ENCODE peak calls at places on chromosomes 12 and 14, in six cellular contexts. One of them, this sample, is unnamed.

GRCh38 chr12:100166232-100166631 is 23.6 kb upstream of the BLTP3B start:
- DNase-seq in left lung: no peak
- DNase-seq in stimulated activated naive CD4-positive, alpha-beta T cell: no peak
- DNase-seq in T-helper 9 cell: no peak
- DNase-seq in naive thymus-derived CD4-positive, alpha-beta T cell: no peak
- DNase-seq in heart left ventricle: no peak
- DNase-seq in this sample: no peak

GRCh38 chr14:21486640-21487087 is 9.7 kb downstream of the TOX4 start:
- DNase-seq in left lung: no peak
- DNase-seq in stimulated activated naive CD4-positive, alpha-beta T cell: no peak
- DNase-seq in T-helper 9 cell: no peak
- DNase-seq in naive thymus-derived CD4-positive, alpha-beta T cell: no peak
- DNase-seq in heart left ventricle: no peak
- DNase-seq in this sample: no peak

GRCh38 chr12:89059721-89060120 is 292.6 kb downstream of the DUSP6 start:
- DNase-seq in left lung: no peak
- DNase-seq in stimulated activated naive CD4-positive, alpha-beta T cell: no peak
- DNase-seq in T-helper 9 cell: no peak
- DNase-seq in naive thymus-derived CD4-positive, alpha-beta T cell: no peak
- DNase-seq in heart left ventricle: no peak
- DNase-seq in this sample: no peak

GRCh38 chr14:88477513-88478250 is 77.1 kb downstream of the PTPN21 start:
- DNase-seq in left lung: no peak
- DNase-seq in stimulated activated naive CD4-positive, alpha-beta T cell: no peak
- DNase-seq in T-helper 9 cell: no peak
- DNase-seq in naive thymus-derived CD4-positive, alpha-beta T cell: no peak
- DNase-seq in heart left ventricle: peak; percentile 36
- DNase-seq in this sample: no peak

GRCh38 chr14:28121512-28122297 is 644.9 kb upstream of the FOXG1 start:
- DNase-seq in left lung: no peak
- DNase-seq in stimulated activated naive CD4-positive, alpha-beta T cell: no peak
- DNase-seq in T-helper 9 cell: no peak
- DNase-seq in naive thymus-derived CD4-positive, alpha-beta T cell: no peak
- DNase-seq in heart left ventricle: no peak
- DNase-seq in this sample: no peak

GRCh38 chr12:51238037-51238509 is 553 bp upstream of the DAZAP2 start:
- DNase-seq in left lung: no peak
- DNase-seq in stimulated activated naive CD4-positive, alpha-beta T cell: no peak
- DNase-seq in T-helper 9 cell: peak; percentile 4
- DNase-seq in naive thymus-derived CD4-positive, alpha-beta T cell: no peak
- DNase-seq in heart left ventricle: no peak
- DNase-seq in this sample: peak; percentile 31

GRCh38 chr12:128449146-128449894 is 182.3 kb downstream of the TMEM132C start:
- DNase-seq in left lung: no peak
- DNase-seq in stimulated activated naive CD4-positive, alpha-beta T cell: no peak
- DNase-seq in T-helper 9 cell: no peak
- DNase-seq in naive thymus-derived CD4-positive, alpha-beta T cell: no peak
- DNase-seq in heart left ventricle: no peak
- DNase-seq in this sample: no peak

GRCh38 chr12:131120831-131121271 is 167.1 kb downstream of the ADGRD1 start:
- DNase-seq in left lung: no peak
- DNase-seq in stimulated activated naive CD4-positive, alpha-beta T cell: no peak
- DNase-seq in T-helper 9 cell: no peak
- DNase-seq in naive thymus-derived CD4-positive, alpha-beta T cell: no peak
- DNase-seq in heart left ventricle: no peak
- DNase-seq in this sample: no peak

GRCh38 chr12:49110191-49111155 is at the start of gene LMBR1L:
- DNase-seq in left lung: peak; percentile 95
- DNase-seq in stimulated activated naive CD4-positive, alpha-beta T cell: peak; percentile 96
- DNase-seq in T-helper 9 cell: peak; percentile 93
- DNase-seq in naive thymus-derived CD4-positive, alpha-beta T cell: peak; percentile 76
- DNase-seq in heart left ventricle: peak; percentile 96
- DNase-seq in this sample: peak; percentile 96

GRCh38 chr14:52244328-52244727 is 23.2 kb upstream of the PTGDR start:
- DNase-seq in left lung: no peak
- DNase-seq in stimulated activated naive CD4-positive, alpha-beta T cell: no peak
- DNase-seq in T-helper 9 cell: no peak
- DNase-seq in naive thymus-derived CD4-positive, alpha-beta T cell: no peak
- DNase-seq in heart left ventricle: no peak
- DNase-seq in this sample: no peak

GRCh38 chr14:97544581-97544980 is 747.4 kb downstream of the VRK1 start:
- DNase-seq in left lung: no peak
- DNase-seq in stimulated activated naive CD4-positive, alpha-beta T cell: no peak
- DNase-seq in T-helper 9 cell: no peak
- DNase-seq in naive thymus-derived CD4-positive, alpha-beta T cell: no peak
- DNase-seq in heart left ventricle: no peak
- DNase-seq in this sample: no peak

GRCh38 chr14:22883191-22883976 is at the start of gene REM2:
- DNase-seq in left lung: no peak
- DNase-seq in stimulated activated naive CD4-positive, alpha-beta T cell: no peak
- DNase-seq in T-helper 9 cell: no peak
- DNase-seq in naive thymus-derived CD4-positive, alpha-beta T cell: no peak
- DNase-seq in heart left ventricle: no peak
- DNase-seq in this sample: no peak

GRCh38 chr14:105143451-105144230 is 24.9 kb downstream of the JAG2 start:
- DNase-seq in left lung: peak; percentile 74
- DNase-seq in stimulated activated naive CD4-positive, alpha-beta T cell: no peak
- DNase-seq in T-helper 9 cell: no peak
- DNase-seq in naive thymus-derived CD4-positive, alpha-beta T cell: no peak
- DNase-seq in heart left ventricle: no peak
- DNase-seq in this sample: no peak

GRCh38 chr14:68293404-68293803 is 473.8 kb downstream of the RAD51B start:
- DNase-seq in left lung: no peak
- DNase-seq in stimulated activated naive CD4-positive, alpha-beta T cell: peak; percentile 15
- DNase-seq in T-helper 9 cell: no peak
- DNase-seq in naive thymus-derived CD4-positive, alpha-beta T cell: no peak
- DNase-seq in heart left ventricle: no peak
- DNase-seq in this sample: no peak

GRCh38 chr12:94941440-94941862 is 62.0 kb downstream of the NDUFA12 start:
- DNase-seq in left lung: no peak
- DNase-seq in stimulated activated naive CD4-positive, alpha-beta T cell: no peak
- DNase-seq in T-helper 9 cell: peak; percentile 3
- DNase-seq in naive thymus-derived CD4-positive, alpha-beta T cell: peak; percentile 9
- DNase-seq in heart left ventricle: peak; percentile 57
- DNase-seq in this sample: no peak

GRCh38 chr12:9751204-9752144 is 9.2 kb downstream of the CD69 start:
- DNase-seq in left lung: no peak
- DNase-seq in stimulated activated naive CD4-positive, alpha-beta T cell: peak; percentile 40
- DNase-seq in T-helper 9 cell: peak; percentile 33
- DNase-seq in naive thymus-derived CD4-positive, alpha-beta T cell: no peak
- DNase-seq in heart left ventricle: no peak
- DNase-seq in this sample: peak; percentile 32

GRCh38 chr12:12616512-12617275 is 5.0 kb downstream of the CREBL2 start:
- DNase-seq in left lung: no peak
- DNase-seq in stimulated activated naive CD4-positive, alpha-beta T cell: peak; percentile 14
- DNase-seq in T-helper 9 cell: no peak
- DNase-seq in naive thymus-derived CD4-positive, alpha-beta T cell: no peak
- DNase-seq in heart left ventricle: no peak
- DNase-seq in this sample: no peak

GRCh38 chr14:47833006-47833405 is 157.6 kb upstream of the MDGA2 start:
- DNase-seq in left lung: no peak
- DNase-seq in stimulated activated naive CD4-positive, alpha-beta T cell: no peak
- DNase-seq in T-helper 9 cell: no peak
- DNase-seq in naive thymus-derived CD4-positive, alpha-beta T cell: no peak
- DNase-seq in heart left ventricle: no peak
- DNase-seq in this sample: no peak

GRCh38 chr14:59038746-59039145 is 149.7 kb upstream of the DAAM1 start:
- DNase-seq in left lung: no peak
- DNase-seq in stimulated activated naive CD4-positive, alpha-beta T cell: no peak
- DNase-seq in T-helper 9 cell: no peak
- DNase-seq in naive thymus-derived CD4-positive, alpha-beta T cell: no peak
- DNase-seq in heart left ventricle: no peak
- DNase-seq in this sample: no peak

GRCh38 chr14:67815573-67816235 is 686 bp downstream of the ZFYVE26 start:
- DNase-seq in left lung: no peak
- DNase-seq in stimulated activated naive CD4-positive, alpha-beta T cell: no peak
- DNase-seq in T-helper 9 cell: no peak
- DNase-seq in naive thymus-derived CD4-positive, alpha-beta T cell: no peak
- DNase-seq in heart left ventricle: no peak
- DNase-seq in this sample: no peak

GRCh38 chr12:692274-692673 is 29.0 kb upstream of the NINJ2 start:
- DNase-seq in left lung: no peak
- DNase-seq in stimulated activated naive CD4-positive, alpha-beta T cell: no peak
- DNase-seq in T-helper 9 cell: no peak
- DNase-seq in naive thymus-derived CD4-positive, alpha-beta T cell: no peak
- DNase-seq in heart left ventricle: no peak
- DNase-seq in this sample: no peak

GRCh38 chr14:51535443-51536044 is 116.2 kb upstream of the FRMD6 start:
- DNase-seq in left lung: no peak
- DNase-seq in stimulated activated naive CD4-positive, alpha-beta T cell: no peak
- DNase-seq in T-helper 9 cell: no peak
- DNase-seq in naive thymus-derived CD4-positive, alpha-beta T cell: no peak
- DNase-seq in heart left ventricle: no peak
- DNase-seq in this sample: no peak

GRCh38 chr12:40745386-40745785 is 53.1 kb downstream of the CNTN1 start:
- DNase-seq in left lung: no peak
- DNase-seq in stimulated activated naive CD4-positive, alpha-beta T cell: no peak
- DNase-seq in T-helper 9 cell: no peak
- DNase-seq in naive thymus-derived CD4-positive, alpha-beta T cell: no peak
- DNase-seq in heart left ventricle: no peak
- DNase-seq in this sample: no peak

GRCh38 chr14:50335389-50335788 is 23.3 kb downstream of the DMAC2L start:
- DNase-seq in left lung: no peak
- DNase-seq in stimulated activated naive CD4-positive, alpha-beta T cell: no peak
- DNase-seq in T-helper 9 cell: no peak
- DNase-seq in naive thymus-derived CD4-positive, alpha-beta T cell: no peak
- DNase-seq in heart left ventricle: peak; percentile 55
- DNase-seq in this sample: no peak

GRCh38 chr12:27966870-27967269 is 5.7 kb downstream of the PTHLH start:
- DNase-seq in left lung: no peak
- DNase-seq in stimulated activated naive CD4-positive, alpha-beta T cell: no peak
- DNase-seq in T-helper 9 cell: no peak
- DNase-seq in naive thymus-derived CD4-positive, alpha-beta T cell: no peak
- DNase-seq in heart left ventricle: no peak
- DNase-seq in this sample: no peak

GRCh38 chr12:120235369-120236123 is 30.0 kb downstream of the PXN start:
- DNase-seq in left lung: peak; percentile 55
- DNase-seq in stimulated activated naive CD4-positive, alpha-beta T cell: no peak
- DNase-seq in T-helper 9 cell: no peak
- DNase-seq in naive thymus-derived CD4-positive, alpha-beta T cell: no peak
- DNase-seq in heart left ventricle: no peak
- DNase-seq in this sample: no peak

GRCh38 chr14:68043752-68044151 is 224.2 kb downstream of the RAD51B start:
- DNase-seq in left lung: no peak
- DNase-seq in stimulated activated naive CD4-positive, alpha-beta T cell: no peak
- DNase-seq in T-helper 9 cell: no peak
- DNase-seq in naive thymus-derived CD4-positive, alpha-beta T cell: no peak
- DNase-seq in heart left ventricle: no peak
- DNase-seq in this sample: no peak

GRCh38 chr14:68638056-68638816 is 154.6 kb downstream of the ZFP36L1 start:
- DNase-seq in left lung: no peak
- DNase-seq in stimulated activated naive CD4-positive, alpha-beta T cell: no peak
- DNase-seq in T-helper 9 cell: no peak
- DNase-seq in naive thymus-derived CD4-positive, alpha-beta T cell: no peak
- DNase-seq in heart left ventricle: no peak
- DNase-seq in this sample: no peak

GRCh38 chr14:50040401-50040775 is 76.0 kb downstream of the VCPKMT start:
- DNase-seq in left lung: no peak
- DNase-seq in stimulated activated naive CD4-positive, alpha-beta T cell: peak; percentile 20
- DNase-seq in T-helper 9 cell: peak; percentile 19
- DNase-seq in naive thymus-derived CD4-positive, alpha-beta T cell: no peak
- DNase-seq in heart left ventricle: no peak
- DNase-seq in this sample: no peak